ENCODE peak calls at places on chromosomes 7 and 10, in nine cellular contexts. One of them, this sample, is unnamed.

GRCh38 chr7:23017303-23017702 is 3.4 kb upstream of the HYCC1 start:
- DNase-seq in GM20000: no peak
- DNase-seq in GM23338: no peak
- DNase-seq in HT1080: no peak
- DNase-seq in H9: no peak
- DNase-seq in hypothalamus: no peak
- DNase-seq in AG04450: no peak
- DNase-seq in stimulated activated CD4-positive, alpha-beta T cell treated with anti-CD3 and anti-CD28 coated beads, TNF-alpha, amount 100 ng/mL, for 24 hours: no peak
- DNase-seq in IMR-90: no peak
- DNase-seq in this sample: no peak

GRCh38 chr10:75474106-75474505 is 42.7 kb downstream of the LRMDA start:
- DNase-seq in GM20000: no peak
- DNase-seq in GM23338: no peak
- DNase-seq in HT1080: no peak
- DNase-seq in H9: no peak
- DNase-seq in hypothalamus: no peak
- DNase-seq in AG04450: no peak
- DNase-seq in stimulated activated CD4-positive, alpha-beta T cell treated with anti-CD3 and anti-CD28 coated beads, TNF-alpha, amount 100 ng/mL, for 24 hours: no peak
- DNase-seq in IMR-90: no peak
- DNase-seq in this sample: no peak

GRCh38 chr10:62106929-62107519 is 161.6 kb downstream of the RTKN2 start:
- DNase-seq in GM20000: no peak
- DNase-seq in GM23338: no peak
- DNase-seq in HT1080: no peak
- DNase-seq in H9: no peak
- DNase-seq in hypothalamus: no peak
- DNase-seq in AG04450: no peak
- DNase-seq in stimulated activated CD4-positive, alpha-beta T cell treated with anti-CD3 and anti-CD28 coated beads, TNF-alpha, amount 100 ng/mL, for 24 hours: no peak
- DNase-seq in IMR-90: no peak
- DNase-seq in this sample: no peak

GRCh38 chr10:3814832-3815209 is 29.8 kb upstream of the KLF6 start:
- DNase-seq in GM20000: no peak
- DNase-seq in GM23338: no peak
- DNase-seq in HT1080: no peak
- DNase-seq in H9: no peak
- DNase-seq in hypothalamus: no peak
- DNase-seq in AG04450: no peak
- DNase-seq in stimulated activated CD4-positive, alpha-beta T cell treated with anti-CD3 and anti-CD28 coated beads, TNF-alpha, amount 100 ng/mL, for 24 hours: no peak
- DNase-seq in IMR-90: no peak
- DNase-seq in this sample: no peak

GRCh38 chr10:88080213-88080612 is 216.8 kb downstream of the PTEN start:
- DNase-seq in GM20000: peak; percentile 54
- DNase-seq in GM23338: peak; percentile 16
- DNase-seq in HT1080: peak; percentile 36
- DNase-seq in H9: no peak
- DNase-seq in hypothalamus: no peak
- DNase-seq in AG04450: no peak
- DNase-seq in stimulated activated CD4-positive, alpha-beta T cell treated with anti-CD3 and anti-CD28 coated beads, TNF-alpha, amount 100 ng/mL, for 24 hours: no peak
- DNase-seq in IMR-90: peak; percentile 78
- DNase-seq in this sample: no peak

GRCh38 chr7:142553216-142553615 is 196.1 kb upstream of the PRSS1 start:
- DNase-seq in GM20000: no peak
- DNase-seq in GM23338: no peak
- DNase-seq in HT1080: no peak
- DNase-seq in H9: no peak
- DNase-seq in hypothalamus: no peak
- DNase-seq in AG04450: no peak
- DNase-seq in stimulated activated CD4-positive, alpha-beta T cell treated with anti-CD3 and anti-CD28 coated beads, TNF-alpha, amount 100 ng/mL, for 24 hours: no peak
- DNase-seq in IMR-90: no peak
- DNase-seq in this sample: no peak

GRCh38 chr10:114694735-114695134 is 36.7 kb upstream of the ABLIM1 start:
- DNase-seq in GM20000: peak; percentile 50
- DNase-seq in GM23338: peak; percentile 87
- DNase-seq in HT1080: no peak
- DNase-seq in H9: peak; percentile 68
- DNase-seq in hypothalamus: no peak
- DNase-seq in AG04450: no peak
- DNase-seq in stimulated activated CD4-positive, alpha-beta T cell treated with anti-CD3 and anti-CD28 coated beads, TNF-alpha, amount 100 ng/mL, for 24 hours: peak; percentile 26
- DNase-seq in IMR-90: no peak
- DNase-seq in this sample: peak; percentile 50

GRCh38 chr10:47404446-47404845 is 20.4 kb upstream of the ZNF488 start:
- DNase-seq in GM20000: no peak
- DNase-seq in GM23338: peak; percentile 23
- DNase-seq in HT1080: no peak
- DNase-seq in H9: peak; percentile 53
- DNase-seq in hypothalamus: no peak
- DNase-seq in AG04450: no peak
- DNase-seq in stimulated activated CD4-positive, alpha-beta T cell treated with anti-CD3 and anti-CD28 coated beads, TNF-alpha, amount 100 ng/mL, for 24 hours: no peak
- DNase-seq in IMR-90: no peak
- DNase-seq in this sample: no peak

GRCh38 chr7:100684534-100685042 is 9.5 kb downstream of the GIGYF1 start:
- DNase-seq in GM20000: peak; percentile 23
- DNase-seq in GM23338: no peak
- DNase-seq in HT1080: no peak
- DNase-seq in H9: no peak
- DNase-seq in hypothalamus: no peak
- DNase-seq in AG04450: no peak
- DNase-seq in stimulated activated CD4-positive, alpha-beta T cell treated with anti-CD3 and anti-CD28 coated beads, TNF-alpha, amount 100 ng/mL, for 24 hours: no peak
- DNase-seq in IMR-90: no peak
- DNase-seq in this sample: no peak

GRCh38 chr10:48494611-48495010 is 110.3 kb downstream of the ARHGAP22 start:
- DNase-seq in GM20000: no peak
- DNase-seq in GM23338: no peak
- DNase-seq in HT1080: no peak
- DNase-seq in H9: no peak
- DNase-seq in hypothalamus: no peak
- DNase-seq in AG04450: no peak
- DNase-seq in stimulated activated CD4-positive, alpha-beta T cell treated with anti-CD3 and anti-CD28 coated beads, TNF-alpha, amount 100 ng/mL, for 24 hours: no peak
- DNase-seq in IMR-90: no peak
- DNase-seq in this sample: no peak

GRCh38 chr7:117950601-117951278 is 77.5 kb upstream of the CTTNBP2 start:
- DNase-seq in GM20000: no peak
- DNase-seq in GM23338: no peak
- DNase-seq in HT1080: no peak
- DNase-seq in H9: no peak
- DNase-seq in hypothalamus: no peak
- DNase-seq in AG04450: no peak
- DNase-seq in stimulated activated CD4-positive, alpha-beta T cell treated with anti-CD3 and anti-CD28 coated beads, TNF-alpha, amount 100 ng/mL, for 24 hours: no peak
- DNase-seq in IMR-90: no peak
- DNase-seq in this sample: no peak

GRCh38 chr10:3835770-3836169 is 50.8 kb upstream of the KLF6 start:
- DNase-seq in GM20000: no peak
- DNase-seq in GM23338: no peak
- DNase-seq in HT1080: no peak
- DNase-seq in H9: no peak
- DNase-seq in hypothalamus: no peak
- DNase-seq in AG04450: no peak
- DNase-seq in stimulated activated CD4-positive, alpha-beta T cell treated with anti-CD3 and anti-CD28 coated beads, TNF-alpha, amount 100 ng/mL, for 24 hours: no peak
- DNase-seq in IMR-90: no peak
- DNase-seq in this sample: no peak

GRCh38 chr10:52855546-52856325 is 83.2 kb upstream of the MBL2 start:
- DNase-seq in GM20000: no peak
- DNase-seq in GM23338: no peak
- DNase-seq in HT1080: no peak
- DNase-seq in H9: no peak
- DNase-seq in hypothalamus: no peak
- DNase-seq in AG04450: no peak
- DNase-seq in stimulated activated CD4-positive, alpha-beta T cell treated with anti-CD3 and anti-CD28 coated beads, TNF-alpha, amount 100 ng/mL, for 24 hours: no peak
- DNase-seq in IMR-90: no peak
- DNase-seq in this sample: no peak

GRCh38 chr7:95684037-95684436 is 87.7 kb upstream of the PDK4 start:
- DNase-seq in GM20000: peak; percentile 8
- DNase-seq in GM23338: peak; percentile 70
- DNase-seq in HT1080: peak; percentile 38
- DNase-seq in H9: no peak
- DNase-seq in hypothalamus: no peak
- DNase-seq in AG04450: no peak
- DNase-seq in stimulated activated CD4-positive, alpha-beta T cell treated with anti-CD3 and anti-CD28 coated beads, TNF-alpha, amount 100 ng/mL, for 24 hours: no peak
- DNase-seq in IMR-90: peak; percentile 30
- DNase-seq in this sample: no peak

GRCh38 chr7:101097561-101097960 is 12.3 kb downstream of the TRIM56 start:
- DNase-seq in GM20000: no peak
- DNase-seq in GM23338: no peak
- DNase-seq in HT1080: no peak
- DNase-seq in H9: no peak
- DNase-seq in hypothalamus: no peak
- DNase-seq in AG04450: no peak
- DNase-seq in stimulated activated CD4-positive, alpha-beta T cell treated with anti-CD3 and anti-CD28 coated beads, TNF-alpha, amount 100 ng/mL, for 24 hours: no peak
- DNase-seq in IMR-90: no peak
- DNase-seq in this sample: no peak

GRCh38 chr10:123165445-123166072 is 11.4 kb downstream of the BUB3 start:
- DNase-seq in GM20000: no peak
- DNase-seq in GM23338: no peak
- DNase-seq in HT1080: no peak
- DNase-seq in H9: no peak
- DNase-seq in hypothalamus: no peak
- DNase-seq in AG04450: no peak
- DNase-seq in stimulated activated CD4-positive, alpha-beta T cell treated with anti-CD3 and anti-CD28 coated beads, TNF-alpha, amount 100 ng/mL, for 24 hours: no peak
- DNase-seq in IMR-90: no peak
- DNase-seq in this sample: no peak

GRCh38 chr7:155375337-155376277 is 77.9 kb downstream of the INSIG1 start:
- DNase-seq in GM20000: no peak
- DNase-seq in GM23338: peak; percentile 51
- DNase-seq in HT1080: peak; percentile 29
- DNase-seq in H9: peak; percentile 62
- DNase-seq in hypothalamus: no peak
- DNase-seq in AG04450: no peak
- DNase-seq in stimulated activated CD4-positive, alpha-beta T cell treated with anti-CD3 and anti-CD28 coated beads, TNF-alpha, amount 100 ng/mL, for 24 hours: no peak
- DNase-seq in IMR-90: no peak
- DNase-seq in this sample: no peak

GRCh38 chr7:85426487-85426960 is 239.7 kb upstream of the SEMA3D start:
- DNase-seq in GM20000: no peak
- DNase-seq in GM23338: no peak
- DNase-seq in HT1080: peak; percentile 20
- DNase-seq in H9: no peak
- DNase-seq in hypothalamus: no peak
- DNase-seq in AG04450: no peak
- DNase-seq in stimulated activated CD4-positive, alpha-beta T cell treated with anti-CD3 and anti-CD28 coated beads, TNF-alpha, amount 100 ng/mL, for 24 hours: no peak
- DNase-seq in IMR-90: peak; percentile 29
- DNase-seq in this sample: no peak

GRCh38 chr7:131630427-131630826 is 74.0 kb upstream of the PODXL start:
- DNase-seq in GM20000: no peak
- DNase-seq in GM23338: no peak
- DNase-seq in HT1080: peak; percentile 26
- DNase-seq in H9: no peak
- DNase-seq in hypothalamus: no peak
- DNase-seq in AG04450: no peak
- DNase-seq in stimulated activated CD4-positive, alpha-beta T cell treated with anti-CD3 and anti-CD28 coated beads, TNF-alpha, amount 100 ng/mL, for 24 hours: no peak
- DNase-seq in IMR-90: no peak
- DNase-seq in this sample: no peak

GRCh38 chr10:82942572-82943091 is 1067.6 kb downstream of the NRG3 start:
- DNase-seq in GM20000: no peak
- DNase-seq in GM23338: no peak
- DNase-seq in HT1080: peak; percentile 47
- DNase-seq in H9: no peak
- DNase-seq in hypothalamus: no peak
- DNase-seq in AG04450: no peak
- DNase-seq in stimulated activated CD4-positive, alpha-beta T cell treated with anti-CD3 and anti-CD28 coated beads, TNF-alpha, amount 100 ng/mL, for 24 hours: no peak
- DNase-seq in IMR-90: no peak
- DNase-seq in this sample: no peak

This sample was measured in activated CD8-positive, alpha-beta T cell treated with anti-CD3 and anti-CD28 coated beads for 36 hours.